ENCODE peak calls at places on chromosomes 4 and X, in six cellular contexts. H, J, O, V, L and G are unnamed samples.

GRCh38 chr4:152304220-152304619 is 231.7 kb downstream of the FBXW7 start:
- DNase-seq in J (no peak), V (peak; percentile 71), H (no peak), L (no peak), O (no peak), G (no peak)

GRCh38 chr4:105145913-105146285 is 777 bp upstream of the TET2 start:
- DNase-seq in O (no peak), J (no peak), H (no peak), L (no peak), V (no peak), G (no peak)

GRCh38 chr4:38757945-38758344 is 24.8 kb downstream of the TLR10 start:
- DNase-seq in V (no peak), O (peak; percentile 40), H (peak; percentile 61), J (no peak), L (peak; percentile 21), G (no peak)

GRCh38 chr4:34046580-34046979 is 2197.7 kb downstream of the ARAP2 start:
- DNase-seq in H (peak; percentile 15), L (no peak), J (no peak), O (no peak), V (no peak), G (peak; percentile 3)

GRCh38 chr4:142961866-142962265 is 115.8 kb upstream of the INPP4B start:
- DNase-seq in J (no peak), V (no peak), L (no peak), O (no peak), H (no peak), G (no peak)

GRCh38 chr4:121593760-121594159 is 103.0 kb downstream of the ANXA5 start:
- DNase-seq in V (no peak), O (no peak), J (no peak), L (no peak), H (no peak), G (no peak)

GRCh38 chrX:2391869-2392606 is 108.7 kb downstream of the DHRSX start:
- DNase-seq in L (peak; percentile 88), H (peak; percentile 94), V (no peak), O (no peak), J (peak; percentile 92), G (peak; percentile 95)

GRCh38 chrX:49934148-49934547 is 11.8 kb downstream of the CLCN5 start:
- DNase-seq in J (no peak), V (no peak), H (no peak), L (no peak), O (no peak), G (no peak)

GRCh38 chr4:117983541-117984451 is 50.5 kb upstream of the NDST3 start:
- DNase-seq in V (no peak), O (no peak), H (no peak), L (no peak), J (no peak), G (no peak)

GRCh38 chr4:43066415-43066814 is 173.9 kb downstream of the GRXCR1 start:
- DNase-seq in J (no peak), L (no peak), O (no peak), H (no peak), V (no peak), G (no peak)

GRCh38 chr4:88939697-88940096 is 117.3 kb downstream of the FAM13A start:
- DNase-seq in J (no peak), H (no peak), O (no peak), V (no peak), L (no peak), G (no peak)

GRCh38 chr4:79650794-79651431 is 242.9 kb upstream of the GK2 start:
- DNase-seq in V (no peak), O (no peak), J (no peak), H (no peak), L (no peak), G (no peak)

GRCh38 chr4:53640576-53641459 is 49.5 kb upstream of the LNX1 start:
- DNase-seq in O (no peak), H (no peak), L (no peak), V (peak; percentile 76), J (no peak), G (no peak)

DNA sequence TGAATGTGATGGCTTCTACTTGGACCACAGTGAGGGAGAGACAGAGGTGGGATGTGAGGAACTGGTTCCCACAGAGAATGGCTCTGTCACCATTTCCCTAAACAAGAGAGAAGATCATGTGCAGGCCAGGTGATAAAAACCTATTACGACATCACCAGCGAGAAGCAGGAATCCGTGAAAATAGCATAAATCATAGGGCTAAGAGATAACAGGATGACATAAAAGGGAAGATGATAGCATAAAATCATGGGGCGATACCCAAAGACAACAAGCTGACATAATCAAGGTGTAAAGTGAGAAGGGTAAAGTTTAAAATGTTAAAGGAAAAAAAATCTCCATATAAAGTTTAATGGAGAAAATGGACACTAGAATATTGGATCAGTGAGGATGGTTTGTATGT is 205.5 kb upstream of the SLIT2 start:
- DNase-seq in H (no peak), O (no peak), J (no peak), V (no peak), L (no peak), G (no peak)
- H3K4me1 ChIP-seq in H (no peaks in the 10 kb centered on the region), O (no peaks in the 10 kb centered on the region), J (no peaks in the 10 kb centered on the region), V (no peaks in the 10 kb centered on the region), L (peaks cover 5% of the 10 kb centered on the region), G (no peaks in the 10 kb centered on the region)

DNA sequence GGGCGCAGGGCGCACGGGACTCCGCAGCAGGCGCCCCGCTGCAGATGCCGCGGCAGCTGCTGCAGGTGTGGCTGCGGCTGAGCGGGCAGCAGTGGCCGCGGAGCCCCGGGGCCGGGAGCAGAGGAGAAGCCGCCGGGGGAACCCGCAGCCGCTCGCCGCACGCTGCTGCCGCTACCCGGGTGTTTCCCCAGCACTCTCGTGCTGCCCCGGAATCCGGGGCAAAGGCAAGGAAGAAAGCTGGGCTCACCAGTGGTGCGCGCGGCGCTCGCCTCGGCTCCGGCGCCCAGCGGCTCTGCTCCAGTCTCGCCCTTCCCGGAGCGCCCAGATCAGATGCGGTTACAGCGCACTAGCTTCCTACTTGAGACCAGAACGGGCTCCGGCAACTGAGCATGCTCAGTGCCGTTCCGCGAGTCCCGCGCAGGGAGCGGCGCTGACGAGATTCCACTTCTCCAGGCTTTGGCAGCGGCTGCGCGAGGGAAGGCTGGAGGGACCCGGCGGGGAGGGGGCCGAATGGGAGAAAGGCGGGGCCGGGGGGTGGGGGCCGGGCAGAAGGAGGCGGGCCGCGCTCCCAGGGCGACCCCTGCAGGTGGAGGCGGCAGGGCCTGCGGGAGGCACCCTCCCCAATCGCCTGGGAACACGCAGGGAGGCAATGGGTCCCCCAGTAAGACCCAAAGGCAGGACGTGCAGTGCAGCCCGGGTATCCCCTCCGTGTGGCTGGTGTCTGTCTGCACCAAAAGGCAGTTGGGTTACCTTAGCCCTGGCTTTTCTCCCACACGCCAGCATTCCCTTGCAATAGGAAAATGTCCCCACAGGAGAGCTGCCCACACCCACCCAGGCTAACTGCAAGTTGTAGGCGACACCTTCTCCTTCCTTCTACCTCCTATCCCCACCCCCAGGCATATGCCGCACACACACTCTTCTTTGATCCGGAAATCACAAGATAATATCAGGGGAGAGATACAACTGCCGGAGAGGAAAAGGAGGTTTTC is at the start of gene APBB2:
- DNase-seq in J (peak; percentile 94), V (peak; percentile 49), O (peak; percentile 74), L (peak; percentile 95), H (peak; percentile 93), G (peak; percentile 90)
- TF ChIP-seq ZNF274 in J (peak; percentile 63), V (no peak), O (no peak), L (no peak), H (no peak), G (no peak)

DNA sequence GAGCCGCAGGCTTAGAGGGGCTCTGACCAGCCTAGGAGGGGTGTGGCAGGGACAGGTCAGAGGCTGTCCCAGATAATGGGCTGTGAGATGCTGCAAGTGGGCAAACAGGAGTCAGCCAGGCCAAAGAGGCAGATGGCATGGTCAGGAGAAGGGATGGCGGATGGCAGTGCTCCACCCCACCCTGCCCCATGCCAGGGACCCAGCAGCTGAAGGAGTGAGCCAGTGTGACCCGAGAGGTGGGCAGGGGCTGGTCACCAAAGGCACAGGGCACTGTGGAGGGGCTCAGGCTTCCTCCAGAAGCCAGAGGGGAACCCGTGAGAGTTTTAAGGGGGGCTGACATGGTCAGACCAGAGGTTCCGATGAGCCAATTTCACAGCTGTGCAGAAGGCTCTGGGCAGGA is 96.9 kb downstream of the WFS1 start:
- DNase-seq in H (no peak), V (no peak), L (no peak), O (no peak), J (no peak), G (no peak)
- H3K9ac ChIP-seq in H (no peak overlapping the region), V (no peak overlapping the region), L (no peak overlapping the region), O (no peak overlapping the region), J (no peak overlapping the region), G (no peak overlapping the region)

DNA sequence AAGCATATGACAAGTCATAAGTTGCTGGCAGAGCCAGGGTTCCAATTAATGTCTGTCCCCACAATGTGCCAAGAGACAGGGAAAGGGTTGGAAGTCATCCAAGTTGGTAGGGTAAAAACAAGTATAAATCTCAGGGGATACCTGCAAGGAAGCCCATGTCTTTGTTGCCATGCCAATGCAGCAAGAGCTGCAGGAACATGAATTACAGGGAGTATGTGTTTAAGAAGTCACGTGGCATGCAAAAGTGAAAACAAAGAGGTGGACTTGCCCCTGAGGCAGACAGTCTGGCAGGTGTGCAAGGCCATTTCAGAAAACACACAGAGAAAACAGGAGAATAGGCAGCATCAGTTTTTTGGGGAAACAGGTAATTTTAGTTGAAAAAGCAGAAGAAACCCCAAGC is 29.4 kb downstream of the C4orf51 start:
- DNase-seq in O (no peak), V (no peak), J (no peak), L (no peak), H (no peak), G (no peak)
- H3K4me1 ChIP-seq in O (no peaks in the 10 kb centered on the region), V (no peaks in the 10 kb centered on the region), J (no peaks in the 10 kb centered on the region), L (peaks cover 5% of the 10 kb centered on the region), H (no peaks in the 10 kb centered on the region), G (no peaks in the 10 kb centered on the region)

GRCh38 chr4:15368906-15369305 is 58.9 kb upstream of the C1QTNF7 start:
- DNase-seq in L (no peak), O (no peak), H (no peak), V (no peak), J (no peak), G (no peak)
- TF ChIP-seq ZNF274 in L (no peak), O (no peak), H (no peak), V (no peak), J (no peak), G (no peak)

GRCh38 chr4:93312299-93312698 is 516.3 kb upstream of the ATOH1 start:
- DNase-seq in L (no peak), V (no peak), J (no peak), O (no peak), H (no peak), G (no peak)
- H3K9ac ChIP-seq in L (no peak overlapping the region), V (no peak overlapping the region), J (no peak overlapping the region), O (no peak overlapping the region), H (no peak overlapping the region), G (no peak overlapping the region)